ENCODE peak calls at places on chromosomes 16 and 17, in ten cellular contexts. One of them, this sample, is unnamed.

GRCh38 chr17:81397314-81398169 is 2.3 kb downstream of the BAHCC1 start:
- DNase-seq in activated CD8-positive, alpha-beta T cell treated with anti-CD3 and anti-CD28 coated beads, Interleukin-2, amount 10 ng/mL, durations not matched to agents 7 days and 5 days: no peak
- DNase-seq in ovary: no peak
- DNase-seq in stimulated activated CD8-positive, alpha-beta memory T cell treated with anti-CD3 and anti-CD28 coated beads, Interleukin-4, amount 100 ng/mL, for 48 hours: peak
- DNase-seq in choroid plexus epithelial cell: peak
- DNase-seq in amygdala: peak
- DNase-seq in esophagus squamous epithelium: no peak
- DNase-seq in glutamatergic neuron: peak
- DNase-seq in hepatic stellate cell: peak
- DNase-seq in T-cell: no peak
- DNase-seq in this sample: peak

GRCh38 chr16:67395458-67396158 is 2.3 kb upstream of the TPPP3 start:
- DNase-seq in T-cell: no peak
- DNase-seq in choroid plexus epithelial cell: no peak
- DNase-seq in activated CD8-positive, alpha-beta T cell treated with anti-CD3 and anti-CD28 coated beads, Interleukin-2, amount 10 ng/mL, durations not matched to agents 7 days and 5 days: no peak
- DNase-seq in amygdala: no peak
- DNase-seq in hepatic stellate cell: no peak
- DNase-seq in glutamatergic neuron: peak
- DNase-seq in esophagus squamous epithelium: no peak
- DNase-seq in ovary: peak
- DNase-seq in stimulated activated CD8-positive, alpha-beta memory T cell treated with anti-CD3 and anti-CD28 coated beads, Interleukin-4, amount 100 ng/mL, for 48 hours: no peak
- DNase-seq in this sample: peak

GRCh38 chr17:12927541-12928425 is 90.0 kb downstream of the ELAC2 start:
- DNase-seq in T-cell: no peak
- DNase-seq in stimulated activated CD8-positive, alpha-beta memory T cell treated with anti-CD3 and anti-CD28 coated beads, Interleukin-4, amount 100 ng/mL, for 48 hours: no peak
- DNase-seq in amygdala: no peak
- DNase-seq in choroid plexus epithelial cell: peak
- DNase-seq in esophagus squamous epithelium: no peak
- DNase-seq in ovary: peak
- DNase-seq in activated CD8-positive, alpha-beta T cell treated with anti-CD3 and anti-CD28 coated beads, Interleukin-2, amount 10 ng/mL, durations not matched to agents 7 days and 5 days: no peak
- DNase-seq in hepatic stellate cell: no peak
- DNase-seq in glutamatergic neuron: no peak
- DNase-seq in this sample: no peak

GRCh38 chr17:6072157-6072556 is 2.0 kb downstream of the WSCD1 start:
- DNase-seq in activated CD8-positive, alpha-beta T cell treated with anti-CD3 and anti-CD28 coated beads, Interleukin-2, amount 10 ng/mL, durations not matched to agents 7 days and 5 days: no peak
- DNase-seq in glutamatergic neuron: no peak
- DNase-seq in stimulated activated CD8-positive, alpha-beta memory T cell treated with anti-CD3 and anti-CD28 coated beads, Interleukin-4, amount 100 ng/mL, for 48 hours: no peak
- DNase-seq in hepatic stellate cell: no peak
- DNase-seq in ovary: no peak
- DNase-seq in esophagus squamous epithelium: no peak
- DNase-seq in amygdala: no peak
- DNase-seq in choroid plexus epithelial cell: no peak
- DNase-seq in T-cell: no peak
- DNase-seq in this sample: no peak

GRCh38 chr16:5916711-5917191 is 819.2 kb upstream of the EEF2KMT start:
- DNase-seq in hepatic stellate cell: no peak
- DNase-seq in activated CD8-positive, alpha-beta T cell treated with anti-CD3 and anti-CD28 coated beads, Interleukin-2, amount 10 ng/mL, durations not matched to agents 7 days and 5 days: no peak
- DNase-seq in T-cell: no peak
- DNase-seq in stimulated activated CD8-positive, alpha-beta memory T cell treated with anti-CD3 and anti-CD28 coated beads, Interleukin-4, amount 100 ng/mL, for 48 hours: no peak
- DNase-seq in esophagus squamous epithelium: no peak
- DNase-seq in choroid plexus epithelial cell: no peak
- DNase-seq in ovary: no peak
- DNase-seq in glutamatergic neuron: no peak
- DNase-seq in amygdala: no peak
- DNase-seq in this sample: no peak

GRCh38 chr16:28149016-28149888 is 62.5 kb downstream of the XPO6 start:
- DNase-seq in stimulated activated CD8-positive, alpha-beta memory T cell treated with anti-CD3 and anti-CD28 coated beads, Interleukin-4, amount 100 ng/mL, for 48 hours: no peak
- DNase-seq in ovary: no peak
- DNase-seq in glutamatergic neuron: no peak
- DNase-seq in choroid plexus epithelial cell: no peak
- DNase-seq in T-cell: peak
- DNase-seq in activated CD8-positive, alpha-beta T cell treated with anti-CD3 and anti-CD28 coated beads, Interleukin-2, amount 10 ng/mL, durations not matched to agents 7 days and 5 days: peak
- DNase-seq in esophagus squamous epithelium: no peak
- DNase-seq in hepatic stellate cell: no peak
- DNase-seq in amygdala: no peak
- DNase-seq in this sample: no peak

GRCh38 chr17:80827646-80828643 is 163.7 kb upstream of the CHMP6 start:
- DNase-seq in stimulated activated CD8-positive, alpha-beta memory T cell treated with anti-CD3 and anti-CD28 coated beads, Interleukin-4, amount 100 ng/mL, for 48 hours: no peak
- DNase-seq in amygdala: no peak
- DNase-seq in ovary: peak
- DNase-seq in hepatic stellate cell: no peak
- DNase-seq in choroid plexus epithelial cell: no peak
- DNase-seq in activated CD8-positive, alpha-beta T cell treated with anti-CD3 and anti-CD28 coated beads, Interleukin-2, amount 10 ng/mL, durations not matched to agents 7 days and 5 days: no peak
- DNase-seq in T-cell: no peak
- DNase-seq in esophagus squamous epithelium: no peak
- DNase-seq in glutamatergic neuron: no peak
- DNase-seq in this sample: no peak

GRCh38 chr17:67606471-67606870 is 111.3 kb upstream of the NOL11 start:
- DNase-seq in ovary: no peak
- DNase-seq in esophagus squamous epithelium: no peak
- DNase-seq in activated CD8-positive, alpha-beta T cell treated with anti-CD3 and anti-CD28 coated beads, Interleukin-2, amount 10 ng/mL, durations not matched to agents 7 days and 5 days: no peak
- DNase-seq in choroid plexus epithelial cell: peak
- DNase-seq in stimulated activated CD8-positive, alpha-beta memory T cell treated with anti-CD3 and anti-CD28 coated beads, Interleukin-4, amount 100 ng/mL, for 48 hours: no peak
- DNase-seq in amygdala: no peak
- DNase-seq in glutamatergic neuron: no peak
- DNase-seq in T-cell: no peak
- DNase-seq in hepatic stellate cell: no peak
- DNase-seq in this sample: no peak

GRCh38 chr17:82752371-82753200 is 721 bp downstream of the TBCD start:
- DNase-seq in activated CD8-positive, alpha-beta T cell treated with anti-CD3 and anti-CD28 coated beads, Interleukin-2, amount 10 ng/mL, durations not matched to agents 7 days and 5 days: peak
- DNase-seq in glutamatergic neuron: peak
- DNase-seq in amygdala: no peak
- DNase-seq in ovary: no peak
- DNase-seq in esophagus squamous epithelium: no peak
- DNase-seq in stimulated activated CD8-positive, alpha-beta memory T cell treated with anti-CD3 and anti-CD28 coated beads, Interleukin-4, amount 100 ng/mL, for 48 hours: no peak
- DNase-seq in hepatic stellate cell: peak
- DNase-seq in choroid plexus epithelial cell: peak
- DNase-seq in T-cell: no peak
- DNase-seq in this sample: no peak

GRCh38 chr16:7596285-7596684 is 263.6 kb downstream of the RBFOX1 start:
- DNase-seq in activated CD8-positive, alpha-beta T cell treated with anti-CD3 and anti-CD28 coated beads, Interleukin-2, amount 10 ng/mL, durations not matched to agents 7 days and 5 days: no peak
- DNase-seq in esophagus squamous epithelium: no peak
- DNase-seq in ovary: no peak
- DNase-seq in amygdala: no peak
- DNase-seq in hepatic stellate cell: no peak
- DNase-seq in glutamatergic neuron: no peak
- DNase-seq in choroid plexus epithelial cell: no peak
- DNase-seq in T-cell: no peak
- DNase-seq in stimulated activated CD8-positive, alpha-beta memory T cell treated with anti-CD3 and anti-CD28 coated beads, Interleukin-4, amount 100 ng/mL, for 48 hours: no peak
- DNase-seq in this sample: no peak

GRCh38 chr17:43587647-43588046 is 41.5 kb upstream of the ETV4 start:
- DNase-seq in T-cell: no peak
- DNase-seq in stimulated activated CD8-positive, alpha-beta memory T cell treated with anti-CD3 and anti-CD28 coated beads, Interleukin-4, amount 100 ng/mL, for 48 hours: no peak
- DNase-seq in glutamatergic neuron: no peak
- DNase-seq in hepatic stellate cell: no peak
- DNase-seq in esophagus squamous epithelium: no peak
- DNase-seq in activated CD8-positive, alpha-beta T cell treated with anti-CD3 and anti-CD28 coated beads, Interleukin-2, amount 10 ng/mL, durations not matched to agents 7 days and 5 days: no peak
- DNase-seq in ovary: no peak
- DNase-seq in amygdala: no peak
- DNase-seq in choroid plexus epithelial cell: no peak
- DNase-seq in this sample: no peak

GRCh38 chr17:32349503-32349853 is 479 bp upstream of the ZNF207 start:
- DNase-seq in activated CD8-positive, alpha-beta T cell treated with anti-CD3 and anti-CD28 coated beads, Interleukin-2, amount 10 ng/mL, durations not matched to agents 7 days and 5 days: peak
- DNase-seq in hepatic stellate cell: no peak
- DNase-seq in amygdala: peak
- DNase-seq in ovary: no peak
- DNase-seq in T-cell: no peak
- DNase-seq in choroid plexus epithelial cell: peak
- DNase-seq in esophagus squamous epithelium: no peak
- DNase-seq in glutamatergic neuron: no peak
- DNase-seq in stimulated activated CD8-positive, alpha-beta memory T cell treated with anti-CD3 and anti-CD28 coated beads, Interleukin-4, amount 100 ng/mL, for 48 hours: no peak
- DNase-seq in this sample: no peak

GRCh38 chr17:66405836-66406679 is 103.6 kb downstream of the PRKCA start:
- DNase-seq in glutamatergic neuron: no peak
- DNase-seq in T-cell: no peak
- DNase-seq in hepatic stellate cell: no peak
- DNase-seq in esophagus squamous epithelium: no peak
- DNase-seq in activated CD8-positive, alpha-beta T cell treated with anti-CD3 and anti-CD28 coated beads, Interleukin-2, amount 10 ng/mL, durations not matched to agents 7 days and 5 days: no peak
- DNase-seq in amygdala: no peak
- DNase-seq in ovary: no peak
- DNase-seq in choroid plexus epithelial cell: no peak
- DNase-seq in stimulated activated CD8-positive, alpha-beta memory T cell treated with anti-CD3 and anti-CD28 coated beads, Interleukin-4, amount 100 ng/mL, for 48 hours: no peak
- DNase-seq in this sample: no peak

GRCh38 chr16:68111379-68111778 is 26.2 kb downstream of the NFATC3 start:
- DNase-seq in amygdala: no peak
- DNase-seq in activated CD8-positive, alpha-beta T cell treated with anti-CD3 and anti-CD28 coated beads, Interleukin-2, amount 10 ng/mL, durations not matched to agents 7 days and 5 days: no peak
- DNase-seq in glutamatergic neuron: no peak
- DNase-seq in ovary: no peak
- DNase-seq in choroid plexus epithelial cell: no peak
- DNase-seq in esophagus squamous epithelium: no peak
- DNase-seq in T-cell: no peak
- DNase-seq in hepatic stellate cell: no peak
- DNase-seq in stimulated activated CD8-positive, alpha-beta memory T cell treated with anti-CD3 and anti-CD28 coated beads, Interleukin-4, amount 100 ng/mL, for 48 hours: no peak
- DNase-seq in this sample: no peak

GRCh38 chr17:32461853-32462617 is 17.7 kb downstream of the PSMD11 start:
- DNase-seq in glutamatergic neuron: peak
- DNase-seq in activated CD8-positive, alpha-beta T cell treated with anti-CD3 and anti-CD28 coated beads, Interleukin-2, amount 10 ng/mL, durations not matched to agents 7 days and 5 days: peak
- DNase-seq in ovary: peak
- DNase-seq in T-cell: peak
- DNase-seq in stimulated activated CD8-positive, alpha-beta memory T cell treated with anti-CD3 and anti-CD28 coated beads, Interleukin-4, amount 100 ng/mL, for 48 hours: peak
- DNase-seq in esophagus squamous epithelium: no peak
- DNase-seq in choroid plexus epithelial cell: peak
- DNase-seq in hepatic stellate cell: no peak
- DNase-seq in amygdala: peak
- DNase-seq in this sample: peak

This sample was measured in NCI-H774.